ENCODE peak calls at places on chromosomes 13 and 19, in nine cellular contexts. T, X, V, K, N, S, R, M and A are unnamed samples. For H3K36me3, the result is how much of the 10 kb centered on the place peaks cover.

GRCh38 chr13:110329798-110330461 is 22.8 kb downstream of the COL4A2 start:
- DNase-seq in T (no peak), X (peak), V (no peak), K (no peak), N (no peak), S (no peak), R (no peak), M (no peak), A (no peak)

GRCh38 chr19:55156202-55157063 is 1.1 kb downstream of the TNNI3 start:
- DNase-seq in T (peak), X (peak), V (peak), K (peak), N (no peak), S (no peak), R (no peak), M (peak), A (peak)

GRCh38 chr13:65966991-65967451 is 1263.1 kb downstream of the PCDH9 start:
- DNase-seq in T (peak), X (peak), V (no peak), K (peak), N (no peak), S (no peak), R (peak), M (no peak), A (no peak)

GRCh38 chr13:75331792-75332349 is 150.1 kb downstream of the TBC1D4 start:
- DNase-seq in T (no peak), X (no peak), V (no peak), K (no peak), N (no peak), S (no peak), R (no peak), M (no peak), A (no peak)

GRCh38 chr13:74816737-74817136 is 665.2 kb downstream of the TBC1D4 start:
- DNase-seq in T (no peak), X (no peak), V (no peak), K (no peak), N (no peak), S (no peak), R (no peak), M (no peak), A (no peak)

GRCh38 chr19:51185069-51185867 is 39.6 kb upstream of the CD33 start:
- DNase-seq in T (no peak), X (no peak), V (no peak), K (no peak), N (peak), S (peak), R (no peak), M (no peak), A (no peak)

GRCh38 chr19:17183858-17184271 is 31.3 kb upstream of the USE1 start:
- DNase-seq in T (no peak), X (no peak), V (no peak), K (no peak), N (no peak), S (no peak), R (no peak), M (no peak), A (no peak)

GRCh38 chr13:33341861-33342452 is 56.4 kb upstream of the STARD13 start:
- DNase-seq in T (no peak), X (no peak), V (no peak), K (no peak), N (no peak), S (no peak), R (no peak), M (no peak), A (no peak)

GRCh38 chr19:14933506-14933905 is 7.8 kb upstream of the OR7C2 start:
- DNase-seq in T (no peak), X (no peak), V (no peak), K (no peak), N (no peak), S (no peak), R (no peak), M (no peak), A (no peak)

GRCh38 chr13:60273971-60274370 is 110.2 kb upstream of the DIAPH3 start:
- DNase-seq in T (no peak), X (no peak), V (no peak), K (no peak), N (no peak), S (no peak), R (no peak), M (no peak), A (no peak)

GRCh38 chr13:39012608-39013007 is 22.0 kb upstream of the STOML3 start:
- DNase-seq in T (no peak), X (no peak), V (no peak), K (peak), N (no peak), S (no peak), R (peak), M (no peak), A (no peak)

GRCh38 chr19:13868663-13869062 is 8.3 kb upstream of the NANOS3 start:
- DNase-seq in T (no peak), X (no peak), V (no peak), K (peak), N (no peak), S (no peak), R (no peak), M (no peak), A (no peak)

GRCh38 chr19:34506026-34506370 is 24.4 kb downstream of the WTIP start:
- DNase-seq in T (no peak), X (no peak), V (no peak), K (no peak), N (no peak), S (no peak), R (no peak), M (no peak), A (no peak)

GRCh38 chr19:18789422-18789832 is 1.7 kb downstream of the COMP start:
- DNase-seq in T (peak), X (no peak), V (no peak), K (no peak), N (no peak), S (no peak), R (no peak), M (no peak), A (no peak)

GRCh38 chr19:5181331-5181730 is 159.3 kb downstream of the PTPRS start:
- DNase-seq in T (no peak), X (no peak), V (no peak), K (no peak), N (no peak), S (no peak), R (no peak), M (no peak), A (no peak)

GRCh38 chr13:74062933-74063332 is 71.3 kb downstream of the KLF12 start:
- DNase-seq in T (peak), X (peak), V (no peak), K (no peak), N (peak), S (no peak), R (no peak), M (peak), A (peak)

GRCh38 chr13:108214511-108215383 is 589 bp downstream of the LIG4 start:
- DNase-seq in T (peak), X (no peak), V (peak), K (no peak), N (peak), S (no peak), R (peak), M (peak), A (no peak)

GRCh38 chr13:44399045-44399444 is 25.4 kb downstream of the SERP2 start:
- DNase-seq in T (no peak), X (no peak), V (no peak), K (no peak), N (no peak), S (no peak), R (no peak), M (no peak), A (no peak)

GRCh38 chr13:95206116-95206515 is 95.1 kb downstream of the ABCC4 start:
- DNase-seq in T (no peak), X (no peak), V (no peak), K (no peak), N (no peak), S (no peak), R (no peak), M (no peak), A (no peak)

GRCh38 chr13:109778102-109778542 is 8.3 kb downstream of the IRS2 start:
- DNase-seq in T (no peak), X (peak), V (peak), K (peak), N (no peak), S (no peak), R (no peak), M (no peak), A (no peak)

GRCh38 chr13:76791290-76791664 is 94.9 kb downstream of the KCTD12 start:
- DNase-seq in T (peak), X (peak), V (peak), K (no peak), N (no peak), S (no peak), R (no peak), M (peak), A (peak)

GRCh38 chr13:50244913-50245574 is 229.8 kb downstream of the KCNRG start:
- DNase-seq in T (no peak), X (peak), V (no peak), K (no peak), N (no peak), S (no peak), R (no peak), M (no peak), A (no peak)

GRCh38 chr13:101475536-101475935 is 23.1 kb downstream of the ITGBL1 start:
- DNase-seq in T (no peak), X (no peak), V (no peak), K (no peak), N (no peak), S (no peak), R (no peak), M (no peak), A (no peak)

GRCh38 chr13:101473458-101473857 is 21.0 kb downstream of the ITGBL1 start:
- DNase-seq in T (no peak), X (peak), V (no peak), K (no peak), N (no peak), S (no peak), R (no peak), M (no peak), A (peak)

GRCh38 chr13:101474419-101474957 is 22.0 kb downstream of the ITGBL1 start:
- DNase-seq in T (peak), X (peak), V (peak), K (peak), N (no peak), S (no peak), R (peak), M (no peak), A (no peak)
- TF ChIP-seq CTCF in T (peak), X (peak), V (peak), K (peak), N (no peak), S (no peak), R (peak), M (no peak), A (peak)

GRCh38 chr19:38728752-38729541 is 15.3 kb downstream of the CAPN12 start:
- DNase-seq in T (no peak), X (no peak), V (peak), K (no peak), N (peak), S (no peak), R (no peak), M (peak), A (peak)
- H3K36me3 ChIP-seq in T (under half), X (under half), V (under half), K (under half), N (half or more), S (half or more), R (half or more), M (half or more), A (half or more)

GRCh38 chr19:6590458-6591319 is at the start of gene CD70:
- DNase-seq in T (peak), X (peak), V (no peak), K (peak), N (peak), S (no peak), R (peak), M (no peak), A (no peak)
- TF ChIP-seq CTCF in T (no peak), X (no peak), V (no peak), K (no peak), N (no peak), S (no peak), R (no peak), M (no peak), A (no peak)

GRCh38 chr13:57739089-57739488 is 107.5 kb downstream of the PCDH17 start:
- DNase-seq in T (no peak), X (no peak), V (no peak), K (peak), N (no peak), S (no peak), R (no peak), M (no peak), A (no peak)

GRCh38 chr13:57740719-57741118 is 109.2 kb downstream of the PCDH17 start:
- DNase-seq in T (no peak), X (peak), V (no peak), K (peak), N (no peak), S (no peak), R (no peak), M (peak), A (peak)

DNA sequence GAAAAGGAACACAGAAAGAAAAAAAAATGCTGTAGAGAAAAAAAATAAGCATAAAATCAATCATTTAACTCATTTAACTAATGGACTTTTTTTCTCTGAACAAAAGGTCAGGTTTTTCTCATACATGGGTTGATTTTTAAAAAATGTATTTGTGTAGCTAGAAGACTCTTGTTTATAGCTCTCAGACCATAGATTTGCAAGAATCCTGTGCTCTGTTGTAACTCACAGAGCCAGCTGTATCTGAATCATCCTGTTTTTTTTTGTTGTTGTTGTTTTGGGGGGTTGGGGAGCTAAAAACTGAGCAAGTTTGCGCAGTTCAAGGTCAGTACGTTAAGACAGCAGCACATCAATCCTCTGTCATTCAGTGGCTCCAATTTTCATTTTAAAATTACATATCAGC is 108.2 kb downstream of the PCDH17 start:
- DNase-seq in T (no peak), X (peak), V (no peak), K (peak), N (no peak), S (no peak), R (no peak), M (no peak), A (no peak)
- H3K36me3 ChIP-seq in T (under half), X (under half), V (under half), K (under half), N (under half), S (under half), R (under half), M (under half), A (under half)

GRCh38 chr13:99071211-99071610 is 93.3 kb upstream of the DOCK9 start:
- DNase-seq in T (no peak), X (no peak), V (no peak), K (no peak), N (no peak), S (no peak), R (no peak), M (no peak), A (no peak)
- TF ChIP-seq CTCF in T (no peak), X (no peak), V (no peak), K (no peak), N (no peak), S (no peak), R (no peak), M (no peak), A (no peak)

GRCh38 chr19:3667766-3668165 is 32.5 kb downstream of the PIP5K1C start:
- DNase-seq in T (no peak), X (no peak), V (no peak), K (no peak), N (no peak), S (no peak), R (no peak), M (no peak), A (no peak)
- H3K36me3 ChIP-seq in T (under half), X (under half), V (under half), K (under half), N (under half), S (under half), R (under half), M (under half), A (under half)

GRCh38 chr19:8481616-8482015 is 20.8 kb downstream of the PRAM1 start:
- DNase-seq in T (no peak), X (no peak), V (no peak), K (no peak), N (peak), S (no peak), R (no peak), M (no peak), A (no peak)

GRCh38 chr19:8477889-8478288 is 24.6 kb downstream of the PRAM1 start:
- DNase-seq in T (no peak), X (no peak), V (no peak), K (no peak), N (no peak), S (no peak), R (no peak), M (no peak), A (no peak)

GRCh38 chr19:8481191-8481590 is 21.2 kb downstream of the PRAM1 start:
- DNase-seq in T (no peak), X (no peak), V (no peak), K (no peak), N (peak), S (no peak), R (no peak), M (no peak), A (no peak)

GRCh38 chr19:8476524-8476923 is 25.9 kb downstream of the PRAM1 start:
- DNase-seq in T (no peak), X (no peak), V (no peak), K (no peak), N (no peak), S (no peak), R (no peak), M (no peak), A (no peak)

GRCh38 chr19:8478605-8479004 is 23.8 kb downstream of the PRAM1 start:
- DNase-seq in T (no peak), X (no peak), V (no peak), K (no peak), N (no peak), S (no peak), R (no peak), M (no peak), A (no peak)
- TF ChIP-seq CTCF in T (no peak), X (no peak), V (no peak), K (no peak), N (no peak), S (no peak), R (no peak), M (no peak), A (no peak)

GRCh38 chr13:99589575-99589974 is 88.3 kb downstream of the TM9SF2 start:
- DNase-seq in T (no peak), X (no peak), V (no peak), K (no peak), N (no peak), S (no peak), R (no peak), M (no peak), A (no peak)

GRCh38 chr13:99596180-99596579 is 94.9 kb downstream of the TM9SF2 start:
- DNase-seq in T (no peak), X (no peak), V (no peak), K (no peak), N (no peak), S (no peak), R (no peak), M (no peak), A (no peak)

GRCh38 chr13:99585609-99586008 is 84.3 kb downstream of the TM9SF2 start:
- DNase-seq in T (no peak), X (peak), V (no peak), K (no peak), N (no peak), S (no peak), R (no peak), M (no peak), A (no peak)

GRCh38 chr13:99587893-99588606 is 86.8 kb downstream of the TM9SF2 start:
- DNase-seq in T (no peak), X (no peak), V (no peak), K (no peak), N (no peak), S (no peak), R (no peak), M (no peak), A (no peak)

DNA sequence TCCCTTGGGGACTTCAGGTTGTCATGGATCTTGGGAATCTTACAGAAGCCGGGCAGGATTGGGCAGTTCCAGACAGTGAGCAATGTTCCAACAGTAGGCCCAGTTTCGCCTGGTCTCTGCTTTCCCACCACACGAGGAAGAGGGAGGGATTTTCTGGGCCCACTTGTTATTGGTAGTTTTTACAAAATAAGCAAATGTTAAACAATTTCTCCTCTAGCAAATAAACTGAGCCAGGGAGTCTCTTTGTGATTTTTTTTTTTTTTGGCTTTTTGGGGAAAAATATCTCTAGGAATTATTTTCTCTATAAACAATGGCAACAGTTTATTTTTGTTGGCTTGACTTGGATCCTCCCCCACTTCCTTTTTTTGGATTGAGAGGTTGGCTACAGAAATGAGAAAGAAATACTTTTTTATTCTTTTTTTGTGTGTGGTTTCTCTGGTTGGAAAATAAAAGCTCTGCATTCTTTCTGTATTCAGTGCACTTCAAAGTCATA is 89.3 kb downstream of the TM9SF2 start:
- DNase-seq in T (no peak), X (peak), V (no peak), K (no peak), N (no peak), S (no peak), R (no peak), M (no peak), A (no peak)
- H3K36me3 ChIP-seq in T (under half), X (under half), V (under half), K (under half), N (under half), S (under half), R (under half), M (under half), A (under half)

GRCh38 chr19:622666-623065 is 10.7 kb downstream of the POLRMT start:
- DNase-seq in T (no peak), X (no peak), V (no peak), K (no peak), N (peak), S (no peak), R (no peak), M (no peak), A (no peak)
- TF ChIP-seq CTCF in T (no peak), X (no peak), V (no peak), K (no peak), N (no peak), S (no peak), R (no peak), M (no peak), A (no peak)

DNA sequence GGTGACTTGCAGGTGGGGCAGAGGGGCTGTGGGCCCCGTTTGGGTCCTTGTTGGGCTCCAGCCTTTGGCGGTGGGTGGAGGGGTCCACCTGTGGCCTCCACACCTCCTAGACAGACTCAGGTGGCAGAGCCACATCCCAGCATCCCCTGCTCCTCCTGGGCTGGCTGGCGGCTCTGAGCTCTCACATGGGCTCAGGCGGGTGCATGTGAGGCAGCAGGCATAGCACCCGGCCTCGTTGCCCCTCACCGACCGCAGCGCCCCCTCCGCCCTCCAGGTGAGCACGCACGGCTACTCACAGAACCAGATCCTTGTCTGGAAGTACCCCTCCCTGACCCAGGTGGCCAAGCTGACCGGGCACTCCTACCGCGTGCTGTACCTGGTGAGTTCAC is 6.0 kb upstream of the TEKTIP1 start:
- DNase-seq in T (no peak), X (no peak), V (no peak), K (no peak), N (no peak), S (no peak), R (no peak), M (no peak), A (no peak)
- H3K36me3 ChIP-seq in T (under half), X (under half), V (under half), K (half or more), N (half or more), S (half or more), R (half or more), M (half or more), A (half or more)